ENCODE peak calls at places on chromosomes 16 and 17, in nine cellular contexts. S is mammary epithelial cell, W is SK-N-SH, C is IMR-90, M is hepatocyte, R is HCT116, N is PC-3, G is A549, U is GM12878. X is an unnamed sample.

GRCh38 chr17:48611681-48612455 is 1.1 kb upstream of the HOXB7 start:
- DNase-seq in S (no peak), W (no peak), C (no peak), M (no peak), R (no peak), N (no peak), G (peak; percentile 70), U (no peak), X (peak; percentile 51)

GRCh38 chr17:33013596-33014375 is 22.1 kb downstream of the SPACA3 start:
- DNase-seq in S (no peak), W (no peak), C (peak; percentile 9), M (no peak), R (no peak), N (no peak), G (no peak), U (no peak), X (no peak)

GRCh38 chr17:40347319-40348135 is 17.0 kb downstream of the GJD3 start:
- DNase-seq in S (no peak), W (peak; percentile 61), C (no peak), M (no peak), R (no peak), N (no peak), G (no peak), U (no peak), X (no peak)

GRCh38 chr17:27577124-27577761 is 53.7 kb upstream of the LGALS9 start:
- DNase-seq in S (peak; percentile 49), W (peak; percentile 80), C (peak; percentile 82), M (peak; percentile 68), R (no peak), N (peak; percentile 59), G (no peak), U (no peak), X (peak; percentile 60)

GRCh38 chr17:58703137-58703846 is 10.9 kb downstream of the RAD51C start:
- DNase-seq in S (peak; percentile 20), W (no peak), C (peak; percentile 76), M (no peak), R (no peak), N (peak; percentile 74), G (no peak), U (no peak), X (no peak)

GRCh38 chr16:25135239-25135878 is 23.8 kb downstream of the LCMT1 start:
- DNase-seq in S (peak; percentile 48), W (no peak), C (peak; percentile 83), M (no peak), R (no peak), N (peak; percentile 78), G (peak; percentile 15), U (no peak), X (no peak)

GRCh38 chr16:20519231-20519630 is 56.9 kb downstream of the ACSM2B start:
- DNase-seq in S (no peak), W (no peak), C (no peak), M (no peak), R (no peak), N (no peak), G (no peak), U (no peak), X (no peak)

GRCh38 chr17:31825961-31826691 is 32.9 kb downstream of the COPRS start:
- DNase-seq in S (peak; percentile 66), W (peak; percentile 45), C (peak; percentile 34), M (peak; percentile 27), R (no peak), N (peak; percentile 50), G (no peak), U (no peak), X (no peak)

GRCh38 chr17:29039764-29040598 is 3.0 kb upstream of the PIPOX start:
- DNase-seq in S (peak; percentile 72), W (no peak), C (peak; percentile 80), M (peak; percentile 19), R (no peak), N (peak; percentile 2), G (no peak), U (no peak), X (peak; percentile 70)

GRCh38 chr17:67066717-67067116 is 22.4 kb downstream of the CACNG1 start:
- DNase-seq in S (no peak), W (no peak), C (no peak), M (no peak), R (no peak), N (no peak), G (no peak), U (no peak), X (no peak)

GRCh38 chr17:63988741-63989621 is 9.2 kb upstream of the PRR29 start:
- DNase-seq in S (no peak), W (no peak), C (no peak), M (peak; percentile 74), R (no peak), N (no peak), G (no peak), U (no peak), X (peak; percentile 29)

GRCh38 chr17:71176315-71176714 is 944.5 kb upstream of the SOX9 start:
- DNase-seq in S (no peak), W (peak; percentile 30), C (no peak), M (no peak), R (no peak), N (no peak), G (no peak), U (no peak), X (no peak)

GRCh38 chr16:65180986-65181710 is 59.3 kb upstream of the CDH11 start:
- DNase-seq in S (no peak), W (peak; percentile 7), C (no peak), M (peak; percentile 32), R (no peak), N (no peak), G (no peak), U (no peak), X (no peak)

GRCh38 chr16:69918241-69918640 is 32.9 kb upstream of the CLEC18A start:
- DNase-seq in S (no peak), W (no peak), C (peak; percentile 18), M (no peak), R (no peak), N (peak; percentile 3), G (no peak), U (no peak), X (no peak)

GRCh38 chr17:6070280-6070894 is at the start of gene WSCD1:
- DNase-seq in S (no peak), W (peak; percentile 87), C (no peak), M (peak; percentile 72), R (no peak), N (peak; percentile 41), G (peak; percentile 57), U (no peak), X (peak; percentile 81)

GRCh38 chr17:39699818-39700147 is at the start of gene ERBB2:
- DNase-seq in S (peak; percentile 74), W (no peak), C (peak; percentile 73), M (peak; percentile 88), R (peak; percentile 57), N (peak; percentile 71), G (peak; percentile 93), U (no peak), X (peak; percentile 85)

GRCh38 chr16:75996491-75996890 is 270.2 kb upstream of the CPHXL start:
- DNase-seq in S (peak; percentile 100), W (no peak), C (no peak), M (no peak), R (no peak), N (no peak), G (no peak), U (no peak), X (no peak)

GRCh38 chr17:31216053-31216751 is 80.8 kb downstream of the OMG start:
- DNase-seq in S (peak; percentile 14), W (peak; percentile 18), C (peak; percentile 92), M (peak; percentile 71), R (peak; percentile 19), N (peak; percentile 62), G (peak; percentile 23), U (peak; percentile 17), X (peak; percentile 60)

GRCh38 chr17:32840241-32840640 is 36.7 kb downstream of the MYO1D start:
- DNase-seq in S (no peak), W (peak; percentile 17), C (no peak), M (no peak), R (no peak), N (no peak), G (no peak), U (no peak), X (no peak)

GRCh38 chr17:1644493-1645206 is 882 bp downstream of the SCARF1 start:
- DNase-seq in S (peak; percentile 82), W (no peak), C (peak; percentile 73), M (no peak), R (no peak), N (peak; percentile 55), G (no peak), U (peak; percentile 61), X (no peak)
- H3K4me3 ChIP-seq in S (no peak overlapping the region), W (no peak overlapping the region), C (no peak overlapping the region), M (no peak overlapping the region), R (peak overlapping the region; percentile 61), N (no peak overlapping the region), G (no peak overlapping the region), U (peak overlapping the region; percentile 62), X (no peak overlapping the region)

DNA sequence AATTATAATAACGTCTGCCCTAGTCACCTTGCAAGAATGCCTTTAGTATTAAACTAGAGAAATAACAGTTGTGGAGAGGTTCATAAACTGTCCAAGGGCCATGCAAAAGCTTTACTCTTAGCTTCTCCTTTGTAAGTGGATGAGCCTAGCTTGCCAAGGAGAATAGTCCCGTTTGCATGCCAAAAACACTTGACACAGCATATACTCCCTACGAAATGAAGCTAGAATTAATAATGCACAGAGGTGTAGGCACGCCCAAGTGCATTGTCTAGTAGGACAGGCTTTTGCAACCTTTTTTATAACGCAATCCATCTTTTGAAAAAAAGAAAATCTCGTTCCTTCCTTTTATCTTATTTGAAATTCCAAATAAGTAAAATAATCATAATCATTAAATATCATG is 12.8 kb upstream of the CDRT4 start:
- DNase-seq in S (no peak), W (no peak), C (no peak), M (no peak), R (no peak), N (no peak), G (no peak), U (no peak), X (no peak)
- H3K4me2 ChIP-seq in S (no peak overlapping the region), W (no peak overlapping the region), C (no peak overlapping the region), M (no peak overlapping the region), R (peak overlapping the region; percentile 31), N (peak overlapping the region; percentile 19), G (no peak overlapping the region), U (no peak overlapping the region), X (no peak overlapping the region)

GRCh38 chr17:55825213-55825612 is 74.4 kb downstream of the PCTP start:
- DNase-seq in S (peak; percentile 7), W (no peak), C (no peak), M (no peak), R (no peak), N (peak; percentile 55), G (peak; percentile 13), U (no peak), X (peak; percentile 37)
- TF ChIP-seq CTCF in S (peak; percentile 53), W (peak; percentile 41), C (peak; percentile 17), M (peak; percentile 38), R (peak; percentile 70), N (peak; percentile 80), G (peak; percentile 42), U (peak; percentile 12), X (peak; percentile 56)

DNA sequence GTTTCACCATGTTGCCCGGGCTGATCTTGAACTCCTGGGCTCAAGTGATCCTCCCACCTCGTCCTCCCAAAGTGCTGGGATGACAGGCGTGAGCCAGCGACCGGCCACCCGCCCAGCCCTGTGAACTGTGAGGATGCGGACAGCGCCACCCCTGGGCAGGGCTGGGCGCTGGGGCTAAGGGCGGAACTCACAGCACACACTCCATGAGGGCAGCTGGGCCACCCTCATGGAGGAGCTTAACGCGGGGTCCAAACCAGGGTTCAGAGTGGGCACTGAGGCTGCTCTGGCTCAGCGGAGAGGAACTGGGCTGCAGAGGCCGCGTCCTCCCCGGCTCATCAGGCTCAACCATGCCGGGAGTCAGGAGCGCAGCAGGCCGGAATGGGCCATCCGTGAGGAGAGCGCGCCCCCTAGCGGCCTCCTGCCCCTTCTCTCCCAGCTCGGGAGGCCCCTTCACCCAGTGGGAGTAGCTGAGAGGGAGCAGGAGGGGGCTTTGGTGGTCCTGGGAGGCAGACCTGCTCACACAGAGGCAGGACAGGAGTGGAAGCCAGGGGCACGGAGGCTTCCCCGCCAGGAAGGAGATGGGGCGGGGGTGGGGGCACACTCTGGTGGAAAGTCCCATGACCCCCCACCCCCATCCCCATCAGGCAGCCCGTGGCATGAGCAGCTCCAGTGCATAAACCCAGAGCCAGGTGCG is 13.8 kb downstream of the CORO7 start:
- DNase-seq in S (peak; percentile 53), W (peak; percentile 96), C (peak; percentile 62), M (peak; percentile 92), R (peak; percentile 35), N (peak; percentile 65), G (peak; percentile 88), U (no peak), X (peak; percentile 92)
- H3K4me3 ChIP-seq in S (peak overlapping the region; percentile 22), W (peak overlapping the region; percentile 50), C (no peak overlapping the region), M (no peak overlapping the region), R (peak overlapping the region; percentile 34), N (peak overlapping the region; percentile 31), G (peak overlapping the region; percentile 28), U (no peak overlapping the region), X (peak overlapping the region; percentile 36)